ENCODE peak calls at places on chromosomes 7 and 10, in eight cellular contexts. L is DMS153, S is astrocyte of the spinal cord, U is HCEC 1CT, G is posterior cingulate gyrus, H is RWPE1, P is AG04450, B is KBM-7. T is an unnamed sample.

GRCh38 chr7:151993977-151994676 is 31.3 kb upstream of the GALNT11 start:
- DNase-seq in L (peak), P (no peak), U (no peak), S (no peak), B (no peak), H (peak), G (peak), T (no peak)

GRCh38 chr7:158355456-158356065 is 232.1 kb downstream of the PTPRN2 start:
- DNase-seq in P (no peak), L (peak), S (no peak), H (no peak), B (no peak), G (no peak), U (no peak), T (no peak)

GRCh38 chr7:88202278-88202677 is 17.6 kb downstream of the SRI start:
- DNase-seq in U (no peak), L (no peak), B (no peak), S (no peak), H (no peak), G (no peak), P (no peak), T (no peak)

GRCh38 chr7:6148724-6149360 is 117.7 kb downstream of the ANKRD61 start:
- DNase-seq in P (no peak), B (no peak), U (no peak), L (no peak), H (no peak), G (no peak), S (no peak), T (no peak)

GRCh38 chr10:33215154-33215553 is 119.3 kb downstream of the NRP1 start:
- DNase-seq in S (peak), P (no peak), L (no peak), G (no peak), B (no peak), H (no peak), U (peak), T (no peak)

GRCh38 chr7:99221866-99222265 is 14.0 kb upstream of the KPNA7 start:
- DNase-seq in S (no peak), P (no peak), U (no peak), L (no peak), B (no peak), H (no peak), G (no peak), T (no peak)

GRCh38 chr10:62196528-62196927 is 72.1 kb downstream of the RTKN2 start:
- DNase-seq in B (no peak), U (no peak), P (no peak), H (no peak), G (no peak), S (no peak), L (no peak), T (no peak)

GRCh38 chr10:47012214-47012613 is 101.0 kb downstream of the PTPN20 start:
- DNase-seq in L (no peak), B (no peak), U (no peak), G (no peak), H (no peak), S (no peak), P (no peak), T (no peak)

GRCh38 chr7:129298268-129298893 is 73.6 kb downstream of the AHCYL2 start:
- DNase-seq in L (peak), B (peak), U (peak), H (peak), G (peak), S (peak), P (no peak), T (peak)

GRCh38 chr7:106110238-106110560 is 1.9 kb downstream of the SYPL1 start:
- DNase-seq in U (peak), S (peak), G (no peak), B (peak), L (no peak), H (no peak), P (no peak), T (peak)

GRCh38 chr7:44961844-44962482 is 16.9 kb downstream of the MYO1G start:
- DNase-seq in U (no peak), L (no peak), G (no peak), S (no peak), H (no peak), B (no peak), P (no peak), T (no peak)

GRCh38 chr10:86344714-86345161 is 21.9 kb downstream of the GRID1 start:
- DNase-seq in S (no peak), B (no peak), P (no peak), H (no peak), U (no peak), L (no peak), G (no peak), T (no peak)

GRCh38 chr10:78471723-78472541 is 438.3 kb downstream of the RPS24 start:
- DNase-seq in S (no peak), P (no peak), G (no peak), U (no peak), L (no peak), B (no peak), H (no peak), T (no peak)